ENCODE peak calls at places on chromosomes 3 and 15, in eight cellular contexts. J, O, F, P, L, D, Z and A are unnamed samples.

GRCh38 chr15:78077053-78077859 is at the start of gene TBC1D2B:
- DNase-seq in D (peak; percentile 69), L (no peak), O (peak; percentile 56), Z (peak; percentile 24), P (no peak), F (peak; percentile 46), J (peak; percentile 72), A (peak; percentile 82)

GRCh38 chr15:73677146-73677607 is 7.0 kb upstream of the CD276 start:
- DNase-seq in D (peak; percentile 23), O (peak; percentile 44), P (peak; percentile 65), L (no peak), F (peak; percentile 50), Z (peak; percentile 55), J (no peak), A (peak; percentile 72)

GRCh38 chr3:27141668-27142067 is 227.5 kb downstream of the NEK10 start:
- DNase-seq in L (no peak), P (no peak), D (no peak), F (no peak), O (no peak), Z (no peak), J (no peak), A (no peak)

GRCh38 chr3:45760878-45761711 is 35.2 kb downstream of the SLC6A20 start:
- DNase-seq in F (peak; percentile 48), O (peak; percentile 40), J (peak; percentile 12), P (peak; percentile 34), L (peak; percentile 15), Z (peak; percentile 83), D (peak; percentile 7), A (peak; percentile 63)

GRCh38 chr15:99603828-99604227 is 38.0 kb downstream of the MEF2A start:
- DNase-seq in J (no peak), L (no peak), P (no peak), O (no peak), Z (no peak), D (no peak), F (no peak), A (no peak)

GRCh38 chr3:194671511-194671899 is 486 bp downstream of the LSG1 start:
- DNase-seq in O (no peak), D (no peak), P (no peak), J (peak; percentile 21), L (no peak), Z (no peak), F (peak; percentile 29), A (no peak)

GRCh38 chr3:24088782-24089181 is 143.7 kb downstream of the NR1D2 start:
- DNase-seq in L (no peak), Z (no peak), P (no peak), D (no peak), J (no peak), O (no peak), F (no peak), A (no peak)

GRCh38 chr3:27454914-27455313 is 29.3 kb downstream of the SLC4A7 start:
- DNase-seq in L (no peak), O (no peak), J (no peak), P (no peak), D (no peak), Z (no peak), F (no peak), A (no peak)

GRCh38 chr3:132726341-132726823 is 4.2 kb upstream of the NPHP3 start:
- DNase-seq in J (peak; percentile 63), P (no peak), O (no peak), Z (peak; percentile 19), L (no peak), F (no peak), D (no peak), A (no peak)

GRCh38 chr15:64599716-64600115 is 139.3 kb downstream of the ZNF609 start:
- DNase-seq in Z (no peak), L (no peak), F (no peak), J (no peak), P (no peak), O (no peak), D (no peak), A (no peak)

GRCh38 chr15:99727733-99728132 is 5.5 kb downstream of the LYSMD4 start:
- DNase-seq in D (no peak), F (no peak), P (no peak), J (no peak), Z (no peak), O (no peak), L (no peak), A (no peak)

GRCh38 chr3:53046171-53047170 is 598 bp upstream of the SFMBT1 start:
- DNase-seq in D (peak; percentile 62), J (peak; percentile 38), L (no peak), O (peak; percentile 32), F (peak; percentile 44), P (peak; percentile 32), Z (peak; percentile 64), A (peak; percentile 68)

GRCh38 chr3:159486580-159486979 is 502.1 kb upstream of the IL12A start:
- DNase-seq in O (no peak), L (no peak), J (no peak), P (no peak), F (peak; percentile 20), Z (no peak), D (no peak), A (no peak)

GRCh38 chr15:40339621-40339945 is 1.2 kb downstream of the CCDC9B start:
- DNase-seq in Z (no peak), L (no peak), O (no peak), J (no peak), F (no peak), P (no peak), D (no peak), A (no peak)

GRCh38 chr3:29486087-29486486 is 205.2 kb downstream of the RBMS3 start:
- DNase-seq in P (no peak), D (no peak), J (no peak), O (no peak), F (no peak), L (peak; percentile 44), Z (no peak), A (no peak)

GRCh38 chr3:151169700-151170224 is 33.3 kb downstream of the GPR171 start:
- DNase-seq in D (no peak), P (peak; percentile 38), O (no peak), Z (no peak), J (peak; percentile 35), F (no peak), L (no peak), A (no peak)

GRCh38 chr15:89575656-89576416 is 567 bp downstream of the TICRR start:
- DNase-seq in P (no peak), Z (no peak), O (peak; percentile 26), L (no peak), J (no peak), F (no peak), D (no peak), A (no peak)

GRCh38 chr3:123154346-123154985 is 47.3 kb upstream of the SEC22A start:
- DNase-seq in P (no peak), L (no peak), J (no peak), F (no peak), D (no peak), Z (no peak), O (no peak), A (no peak)

GRCh38 chr3:25291524-25291923 is 136.5 kb upstream of the RARB start:
- DNase-seq in D (no peak), F (no peak), Z (no peak), L (no peak), O (no peak), J (no peak), P (no peak), A (no peak)

GRCh38 chr3:90062018-90062417 is 954.6 kb downstream of the EPHA3 start:
- DNase-seq in J (no peak), O (no peak), L (no peak), D (no peak), Z (no peak), P (no peak), F (no peak), A (no peak)